ENCODE peak calls at places on chromosomes 16 and 17, in four cellular contexts. V is uterus; J is activated naive CD4-positive, alpha-beta T cell; Y is AG20443. Z is an unnamed sample.

GRCh38 chr17:3993493-3994220 is 29.4 kb upstream of the ATP2A3 start:
- DNase-seq in V (no peak), J (no peak), Y (no peak), Z (no peak)

GRCh38 chr16:67150058-67150832 is 553 bp downstream of the B3GNT9 start:
- DNase-seq in V (peak), J (no peak), Y (peak), Z (no peak)

GRCh38 chr17:36529121-36529520 is 5.5 kb downstream of the MYO19 start:
- DNase-seq in V (no peak), J (no peak), Y (peak), Z (no peak)

GRCh38 chr17:39177256-39177655 is 11.3 kb upstream of the ARL5C start:
- DNase-seq in V (no peak), J (no peak), Y (no peak), Z (no peak)

GRCh38 chr17:64969046-64969501 is 49.8 kb upstream of the LRRC37A3 start:
- DNase-seq in V (no peak), J (no peak), Y (no peak), Z (no peak)

GRCh38 chr17:78383725-78384471 is 5.4 kb downstream of the PGS1 start:
- DNase-seq in V (peak), J (no peak), Y (peak), Z (no peak)

GRCh38 chr16:58028168-58028455 is 2.6 kb downstream of the MMP15 start:
- DNase-seq in V (no peak), J (no peak), Y (no peak), Z (no peak)

GRCh38 chr16:87816507-87817100 is 50.8 kb upstream of the KLHDC4 start:
- DNase-seq in V (no peak), J (no peak), Y (no peak), Z (no peak)

GRCh38 chr17:78351449-78352006 is 8.3 kb downstream of the SOCS3 start:
- DNase-seq in V (peak), J (no peak), Y (peak), Z (no peak)

GRCh38 chr16:87706278-87707000 is 59.3 kb downstream of the KLHDC4 start:
- DNase-seq in V (no peak), J (no peak), Y (no peak), Z (no peak)

GRCh38 chr16:16983545-16983944 is 487.2 kb downstream of the XYLT1 start:
- DNase-seq in V (no peak), J (no peak), Y (no peak), Z (no peak)

GRCh38 chr17:28507567-28508195 is 1.5 kb downstream of the FOXN1 start:
- DNase-seq in V (no peak), J (no peak), Y (peak), Z (no peak)

GRCh38 chr17:5888811-5889210 is 181.4 kb upstream of the WSCD1 start:
- DNase-seq in V (no peak), J (no peak), Y (no peak), Z (no peak)

GRCh38 chr17:68390888-68391545 is 66.3 kb downstream of the WIPI1 start:
- DNase-seq in V (no peak), J (no peak), Y (peak), Z (no peak)

GRCh38 chr17:75105269-75106080 is 4.3 kb upstream of the ARMC7 start:
- DNase-seq in V (no peak), J (no peak), Y (peak), Z (no peak)

GRCh38 chr17:10172778-10173177 is 25.6 kb downstream of the GAS7 start:
- DNase-seq in V (no peak), J (no peak), Y (no peak), Z (no peak)

GRCh38 chr17:41324180-41325075 is 8.9 kb upstream of the KRTAP17-1 start:
- DNase-seq in V (no peak), J (no peak), Y (no peak), Z (no peak)

GRCh38 chr17:43760254-43760852 is 1.8 kb upstream of the SOST start:
- DNase-seq in V (peak), J (peak), Y (peak), Z (peak)

GRCh38 chr17:9346296-9346926 is 229.2 kb downstream of the STX8 start:
- DNase-seq in V (no peak), J (no peak), Y (peak), Z (no peak)

GRCh38 chr17:73172252-73172651 is 7.4 kb downstream of the SSTR2 start:
- DNase-seq in V (no peak), J (no peak), Y (no peak), Z (no peak)